ENCODE peak calls at places on chromosomes 4 and X, in five cellular contexts. N is lung, U is transverse colon, F is esophagus squamous epithelium, S is sigmoid colon. C is an unnamed sample. For H3K4me1, the result is how much of the 10 kb centered on the place peaks cover.

GRCh38 chrX:74061879-74062278 is 242.1 kb upstream of the ZCCHC13 start:
- DNase-seq in N (no peak), U (no peak), F (no peak), S (no peak), C (no peak)

GRCh38 chr4:60926624-60927023 is 273.5 kb upstream of the ADGRL3 start:
- DNase-seq in N (no peak), U (no peak), F (no peak), S (no peak), C (no peak)

GRCh38 chr4:41430796-41431195 is 107.2 kb upstream of the LIMCH1 start:
- DNase-seq in N (no peak), U (no peak), F (no peak), S (no peak), C (no peak)

GRCh38 chr4:24655971-24656370 is 71.6 kb upstream of the DHX15 start:
- DNase-seq in N (no peak), U (peak), F (no peak), S (no peak), C (no peak)

GRCh38 chr4:163107754-163108153 is 58.9 kb downstream of the NAF1 start:
- DNase-seq in N (no peak), U (no peak), F (no peak), S (no peak), C (no peak)

GRCh38 chrX:133335027-133335426 is 80.3 kb downstream of the GPC4 start:
- DNase-seq in N (no peak), U (peak), F (no peak), S (no peak), C (no peak)

GRCh38 chrX:72382199-72382590 is 76.5 kb upstream of the CITED1 start:
- DNase-seq in N (no peak), U (no peak), F (no peak), S (no peak), C (no peak)

GRCh38 chr4:125704726-125705125 is 390.0 kb downstream of the FAT4 start:
- DNase-seq in N (no peak), U (no peak), F (no peak), S (no peak), C (no peak)

GRCh38 chrX:142251202-142251601 is 46.1 kb upstream of the MAGEC2 start:
- DNase-seq in N (no peak), U (no peak), F (no peak), S (no peak), C (no peak)

GRCh38 chr4:108881190-108881589 is 118.3 kb upstream of the ETNPPL start:
- DNase-seq in N (no peak), U (no peak), F (no peak), S (no peak), C (no peak)

GRCh38 chr4:88143504-88143903 is 14.9 kb downstream of the ABCG2 start:
- DNase-seq in N (no peak), U (no peak), F (no peak), S (no peak), C (no peak)

GRCh38 chr4:6525474-6525873 is 49.5 kb upstream of the MAN2B2 start:
- DNase-seq in N (no peak), U (no peak), F (no peak), S (no peak), C (no peak)

GRCh38 chr4:132763465-132763864 is 385.6 kb upstream of the PCDH10 start:
- DNase-seq in N (no peak), U (no peak), F (no peak), S (no peak), C (no peak)

GRCh38 chr4:152590179-152591031 is 54.5 kb upstream of the FBXW7 start:
- DNase-seq in N (no peak), U (no peak), F (no peak), S (peak), C (peak)

GRCh38 chr4:77040265-77040664 is 35.5 kb downstream of the CCNI start:
- DNase-seq in N (no peak), U (no peak), F (no peak), S (no peak), C (no peak)

GRCh38 chr4:77819409-77819835 is 254 bp upstream of the CNOT6L start:
- DNase-seq in N (peak), U (no peak), F (no peak), S (no peak), C (no peak)

GRCh38 chr4:150368667-150369066 is 213.3 kb upstream of the MAB21L2 start:
- DNase-seq in N (no peak), U (no peak), F (no peak), S (no peak), C (no peak)

GRCh38 chr4:129218355-129218754 is 122.4 kb downstream of the C4orf33 start:
- DNase-seq in N (no peak), U (peak), F (no peak), S (no peak), C (no peak)

GRCh38 chr4:168637872-168638756 is 141.3 kb downstream of the PALLD start:
- DNase-seq in N (no peak), U (no peak), F (no peak), S (no peak), C (no peak)

GRCh38 chr4:38650133-38650532 is 13.9 kb upstream of the KLF3 start:
- DNase-seq in N (no peak), U (peak), F (no peak), S (no peak), C (no peak)

GRCh38 chr4:180169394-180169793 is 2073.8 kb upstream of the TENM3 start:
- DNase-seq in N (no peak), U (no peak), F (no peak), S (no peak), C (no peak)

GRCh38 chr4:8608714-8609391 is 16.3 kb downstream of the CPZ start:
- DNase-seq in N (no peak), U (no peak), F (no peak), S (no peak), C (no peak)

GRCh38 chr4:159444668-159445067 is 341.8 kb downstream of the RAPGEF2 start:
- DNase-seq in N (no peak), U (no peak), F (no peak), S (no peak), C (no peak)

GRCh38 chr4:42339935-42340406 is 57.3 kb upstream of the SHISA3 start:
- DNase-seq in N (no peak), U (no peak), F (no peak), S (no peak), C (no peak)

GRCh38 chr4:82739292-82740190 is 59.1 kb downstream of the SCD5 start:
- DNase-seq in N (peak), U (peak), F (no peak), S (peak), C (no peak)

GRCh38 chrX:1222511-1223252 is 10.2 kb upstream of the CRLF2 start:
- DNase-seq in N (no peak), U (no peak), F (no peak), S (peak), C (peak)

GRCh38 chrX:19512359-19512758 is 2.9 kb downstream of the MAP3K15 start:
- DNase-seq in N (no peak), U (no peak), F (no peak), S (no peak), C (no peak)

GRCh38 chrX:151983186-151983585 is 8.7 kb upstream of the GABRE start:
- DNase-seq in N (no peak), U (no peak), F (no peak), S (no peak), C (no peak)
- H3K4me1 ChIP-seq in N (under half), U (under half), F (under half), S (under half), C (under half)

DNA sequence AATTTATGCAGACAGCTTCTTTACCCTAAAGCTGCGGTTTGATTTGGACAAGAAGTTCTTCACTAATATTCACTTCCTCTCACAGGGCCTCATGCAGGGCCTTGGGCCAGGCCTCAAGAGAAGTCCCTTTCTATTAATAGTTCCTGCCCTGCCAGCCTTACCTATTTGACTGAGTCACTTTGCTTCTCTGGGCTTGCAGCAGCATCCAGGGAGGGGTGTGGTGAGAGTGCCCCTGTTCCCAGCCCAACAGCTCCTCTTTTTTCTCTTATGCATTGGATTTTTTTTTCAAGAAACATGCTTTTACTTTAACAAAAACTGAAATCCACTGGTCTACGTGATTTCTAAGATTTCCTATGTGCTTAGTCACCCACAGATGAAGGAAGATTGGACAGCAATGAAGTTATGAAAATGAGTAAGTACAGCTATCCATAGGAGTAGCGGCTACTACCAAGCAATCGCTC is 26.7 kb downstream of the FAM156B start:
- DNase-seq in N (no peak), U (peak), F (no peak), S (peak), C (no peak)
- H3K4me3 ChIP-seq in N (no peak), U (no peak), F (no peak), S (no peak), C (no peak)

DNA sequence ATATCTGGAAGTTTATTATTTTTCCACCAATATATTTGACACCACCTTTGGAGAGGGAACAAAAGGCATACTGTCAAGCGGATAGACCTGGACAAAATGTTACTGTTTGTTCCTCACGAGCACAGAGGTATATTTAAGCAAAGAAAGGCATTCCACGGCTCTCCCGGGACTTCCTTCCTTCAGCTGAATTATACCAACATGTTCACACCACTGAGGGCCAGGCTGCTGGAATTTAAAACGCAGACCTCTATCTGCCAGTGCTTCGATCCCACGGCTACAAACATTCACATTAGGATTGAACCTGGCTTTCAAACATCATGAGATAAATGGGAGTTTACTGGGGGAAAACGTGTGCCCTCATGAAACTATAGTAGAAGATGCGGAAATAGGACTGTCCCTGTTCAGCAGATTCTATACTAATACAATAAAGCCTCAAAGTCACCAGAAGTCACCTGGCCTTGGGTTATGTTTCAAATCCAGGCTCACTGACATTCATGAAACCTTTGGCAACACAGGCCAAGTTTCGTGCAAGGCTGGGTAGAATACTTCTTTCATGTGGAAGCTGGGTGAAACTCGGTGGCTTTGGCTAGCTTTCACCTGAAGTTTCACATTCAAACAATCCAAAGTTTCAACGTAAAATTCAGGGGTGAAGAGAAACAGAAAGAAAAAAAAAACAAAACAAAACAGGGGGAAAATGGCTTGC is 39.5 kb downstream of the SORBS2 start:
- DNase-seq in N (no peak), U (no peak), F (no peak), S (no peak), C (no peak)
- H3K27ac ChIP-seq in N (peak), U (no peak), F (peak), S (peak), C (no peak)

GRCh38 chr4:2848449-2848848 is 4.8 kb downstream of the ADD1 start:
- DNase-seq in N (peak), U (no peak), F (no peak), S (no peak), C (no peak)
- H3K4me1 ChIP-seq in N (under half), U (half or more), F (under half), S (half or more), C (under half)

GRCh38 chr4:15913631-15913970 is 24.9 kb downstream of the FGFBP1 start:
- DNase-seq in N (no peak), U (no peak), F (no peak), S (no peak), C (no peak)
- H3K4me3 ChIP-seq in N (no peak), U (no peak), F (no peak), S (no peak), C (no peak)

GRCh38 chrX:50106051-50106450 is 94.8 kb downstream of the AKAP4 start:
- DNase-seq in N (no peak), U (no peak), F (no peak), S (no peak), C (no peak)
- H3K27ac ChIP-seq in N (no peak), U (no peak), F (no peak), S (no peak), C (no peak)